ENCODE peak calls at places on chromosomes 1 and 21, in nine cellular contexts. One of them, this sample, is unnamed.

GRCh38 chr1:8089535-8090228 is 63.6 kb upstream of the ERRFI1 start:
- DNase-seq in HS-27A: no peak
- DNase-seq in HFF-Myc: no peak
- DNase-seq in NCI-H1694: no peak
- DNase-seq in substantia nigra: no peak
- DNase-seq in cardiac fibroblast: peak; percentile 67
- DNase-seq in left lung: no peak
- DNase-seq in germinal center: no peak
- DNase-seq in hepatic stellate cell: no peak
- DNase-seq in this sample: no peak

GRCh38 chr1:69401894-69402293 is 165.8 kb upstream of the LRRC7 start:
- DNase-seq in HS-27A: peak; percentile 77
- DNase-seq in HFF-Myc: no peak
- DNase-seq in NCI-H1694: no peak
- DNase-seq in substantia nigra: no peak
- DNase-seq in cardiac fibroblast: no peak
- DNase-seq in left lung: no peak
- DNase-seq in germinal center: no peak
- DNase-seq in hepatic stellate cell: no peak
- DNase-seq in this sample: no peak

GRCh38 chr1:48701445-48701844 is 75.2 kb downstream of the BEND5 start:
- DNase-seq in HS-27A: no peak
- DNase-seq in HFF-Myc: no peak
- DNase-seq in NCI-H1694: no peak
- DNase-seq in substantia nigra: no peak
- DNase-seq in cardiac fibroblast: no peak
- DNase-seq in left lung: no peak
- DNase-seq in germinal center: no peak
- DNase-seq in hepatic stellate cell: no peak
- DNase-seq in this sample: no peak

GRCh38 chr21:40793057-40793456 is 53.9 kb downstream of the DSCAM start:
- DNase-seq in HS-27A: no peak
- DNase-seq in HFF-Myc: no peak
- DNase-seq in NCI-H1694: no peak
- DNase-seq in substantia nigra: no peak
- DNase-seq in cardiac fibroblast: no peak
- DNase-seq in left lung: no peak
- DNase-seq in germinal center: no peak
- DNase-seq in hepatic stellate cell: no peak
- DNase-seq in this sample: no peak

GRCh38 chr1:154342836-154343472 is 17.6 kb downstream of the ATP8B2 start:
- DNase-seq in HS-27A: no peak
- DNase-seq in HFF-Myc: no peak
- DNase-seq in NCI-H1694: no peak
- DNase-seq in substantia nigra: no peak
- DNase-seq in cardiac fibroblast: no peak
- DNase-seq in left lung: peak; percentile 57
- DNase-seq in germinal center: no peak
- DNase-seq in hepatic stellate cell: no peak
- DNase-seq in this sample: no peak

GRCh38 chr1:206674745-206675175 is 9.9 kb upstream of the MAPKAPK2 start:
- DNase-seq in HS-27A: peak; percentile 87
- DNase-seq in HFF-Myc: peak; percentile 91
- DNase-seq in NCI-H1694: no peak
- DNase-seq in substantia nigra: no peak
- DNase-seq in cardiac fibroblast: peak; percentile 99
- DNase-seq in left lung: peak; percentile 91
- DNase-seq in germinal center: no peak
- DNase-seq in hepatic stellate cell: peak; percentile 87
- DNase-seq in this sample: peak; percentile 80

GRCh38 chr1:32872189-32872898 is 1.6 kb upstream of the FNDC5 start:
- DNase-seq in HS-27A: no peak
- DNase-seq in HFF-Myc: no peak
- DNase-seq in NCI-H1694: peak; percentile 87
- DNase-seq in substantia nigra: peak; percentile 12
- DNase-seq in cardiac fibroblast: peak; percentile 62
- DNase-seq in left lung: peak; percentile 54
- DNase-seq in germinal center: peak; percentile 76
- DNase-seq in hepatic stellate cell: peak; percentile 73
- DNase-seq in this sample: peak; percentile 79

GRCh38 chr1:63821650-63822049 is 47.8 kb downstream of the ROR1 start:
- DNase-seq in HS-27A: peak; percentile 42
- DNase-seq in HFF-Myc: no peak
- DNase-seq in NCI-H1694: no peak
- DNase-seq in substantia nigra: no peak
- DNase-seq in cardiac fibroblast: peak; percentile 67
- DNase-seq in left lung: no peak
- DNase-seq in germinal center: no peak
- DNase-seq in hepatic stellate cell: no peak
- DNase-seq in this sample: peak; percentile 11

GRCh38 chr1:234882898-234883297 is 245.7 kb downstream of the TOMM20 start:
- DNase-seq in HS-27A: no peak
- DNase-seq in HFF-Myc: no peak
- DNase-seq in NCI-H1694: no peak
- DNase-seq in substantia nigra: no peak
- DNase-seq in cardiac fibroblast: no peak
- DNase-seq in left lung: no peak
- DNase-seq in germinal center: no peak
- DNase-seq in hepatic stellate cell: no peak
- DNase-seq in this sample: no peak

GRCh38 chr1:117060441-117061317 is 553 bp downstream of the TTF2 start:
- DNase-seq in HS-27A: no peak
- DNase-seq in HFF-Myc: no peak
- DNase-seq in NCI-H1694: no peak
- DNase-seq in substantia nigra: no peak
- DNase-seq in cardiac fibroblast: peak; percentile 64
- DNase-seq in left lung: no peak
- DNase-seq in germinal center: peak; percentile 34
- DNase-seq in hepatic stellate cell: peak; percentile 71
- DNase-seq in this sample: peak; percentile 37

GRCh38 chr1:112981461-112982233 is 25.7 kb upstream of the SLC16A1 start:
- DNase-seq in HS-27A: no peak
- DNase-seq in HFF-Myc: no peak
- DNase-seq in NCI-H1694: no peak
- DNase-seq in substantia nigra: no peak
- DNase-seq in cardiac fibroblast: no peak
- DNase-seq in left lung: no peak
- DNase-seq in germinal center: no peak
- DNase-seq in hepatic stellate cell: no peak
- DNase-seq in this sample: no peak

GRCh38 chr1:176165573-176165972 is 41.5 kb downstream of the COP1 start:
- DNase-seq in HS-27A: no peak
- DNase-seq in HFF-Myc: no peak
- DNase-seq in NCI-H1694: no peak
- DNase-seq in substantia nigra: no peak
- DNase-seq in cardiac fibroblast: no peak
- DNase-seq in left lung: no peak
- DNase-seq in germinal center: no peak
- DNase-seq in hepatic stellate cell: no peak
- DNase-seq in this sample: no peak

GRCh38 chr21:31337991-31338891 is 5.8 kb downstream of the TIAM1 start:
- DNase-seq in HS-27A: no peak
- DNase-seq in HFF-Myc: no peak
- DNase-seq in NCI-H1694: no peak
- DNase-seq in substantia nigra: no peak
- DNase-seq in cardiac fibroblast: no peak
- DNase-seq in left lung: no peak
- DNase-seq in germinal center: no peak
- DNase-seq in hepatic stellate cell: no peak
- DNase-seq in this sample: no peak

GRCh38 chr1:106793686-106794085 is 262.8 kb upstream of the PRMT6 start:
- DNase-seq in HS-27A: no peak
- DNase-seq in HFF-Myc: no peak
- DNase-seq in NCI-H1694: no peak
- DNase-seq in substantia nigra: no peak
- DNase-seq in cardiac fibroblast: no peak
- DNase-seq in left lung: no peak
- DNase-seq in germinal center: no peak
- DNase-seq in hepatic stellate cell: no peak
- DNase-seq in this sample: no peak

GRCh38 chr21:37346841-37347430 is 19.6 kb upstream of the DYRK1A start:
- DNase-seq in HS-27A: no peak
- DNase-seq in HFF-Myc: no peak
- DNase-seq in NCI-H1694: no peak
- DNase-seq in substantia nigra: no peak
- DNase-seq in cardiac fibroblast: no peak
- DNase-seq in left lung: no peak
- DNase-seq in germinal center: no peak
- DNase-seq in hepatic stellate cell: no peak
- DNase-seq in this sample: no peak

GRCh38 chr1:63321061-63321787 is 1.1 kb upstream of the FOXD3 start:
- DNase-seq in HS-27A: no peak
- DNase-seq in HFF-Myc: no peak
- DNase-seq in NCI-H1694: no peak
- DNase-seq in substantia nigra: no peak
- DNase-seq in cardiac fibroblast: no peak
- DNase-seq in left lung: no peak
- DNase-seq in germinal center: no peak
- DNase-seq in hepatic stellate cell: no peak
- DNase-seq in this sample: no peak

This sample was measured in H54.